ENCODE peak calls at places on chromosomes 3 and 15, in eight cellular contexts. E, C, Y, D, U, H, T and L are unnamed samples.
A peak's percentile ranks its signal among the peaks of the same experiment; 100 is the strongest.

GRCh38 chr3:187696036-187696435 is 6.3 kb downstream of the RTP2 start:
- DNase-seq in E (no peak), C (no peak), Y (no peak), D (no peak), U (no peak), H (no peak), T (no peak), L (no peak)

GRCh38 chr15:72599855-72600464 is 54.5 kb upstream of the GOLGA6B start:
- DNase-seq in E (peak; percentile 36), C (peak; percentile 34), Y (peak; percentile 68), D (peak; percentile 33), U (no peak), H (peak; percentile 59), T (peak; percentile 53), L (peak; percentile 63)

GRCh38 chr3:43995078-43995928 is 246.4 kb upstream of the TOPAZ1 start:
- DNase-seq in E (no peak), C (peak; percentile 40), Y (no peak), D (no peak), U (no peak), H (peak; percentile 43), T (peak; percentile 15), L (peak; percentile 46)

GRCh38 chr3:65503776-65504175 is 534.9 kb downstream of the MAGI1 start:
- DNase-seq in E (no peak), C (no peak), Y (no peak), D (no peak), U (no peak), H (no peak), T (peak; percentile 44), L (peak; percentile 64)

GRCh38 chr3:58418227-58418626 is 15.4 kb downstream of the PDHB start:
- DNase-seq in E (no peak), C (no peak), Y (no peak), D (no peak), U (no peak), H (no peak), T (no peak), L (no peak)

GRCh38 chr3:124916837-124917409 is 17.6 kb downstream of the MUC13 start:
- DNase-seq in E (no peak), C (no peak), Y (no peak), D (no peak), U (no peak), H (no peak), T (no peak), L (peak; percentile 6)

GRCh38 chr15:62431391-62431790 is 266.3 kb upstream of the C2CD4B start:
- DNase-seq in E (no peak), C (no peak), Y (no peak), D (no peak), U (no peak), H (no peak), T (no peak), L (no peak)

GRCh38 chr3:66431494-66431893 is 69.3 kb downstream of the LRIG1 start:
- DNase-seq in E (no peak), C (peak; percentile 5), Y (peak; percentile 95), D (no peak), U (no peak), H (peak; percentile 88), T (no peak), L (no peak)

GRCh38 chr3:106765342-106765741 is 611.9 kb upstream of the CCDC54 start:
- DNase-seq in E (no peak), C (peak; percentile 98), Y (peak; percentile 85), D (no peak), U (no peak), H (peak; percentile 65), T (peak; percentile 98), L (peak; percentile 97)

GRCh38 chr3:61903931-61904657 is 342.7 kb downstream of the PTPRG start:
- DNase-seq in E (peak; percentile 21), C (peak; percentile 57), Y (peak; percentile 37), D (no peak), U (no peak), H (peak; percentile 44), T (peak; percentile 59), L (peak; percentile 80)

GRCh38 chr15:100559330-100559729 is 30.6 kb upstream of the CERS3 start:
- DNase-seq in E (peak; percentile 32), C (peak; percentile 29), Y (peak; percentile 81), D (no peak), U (no peak), H (peak; percentile 78), T (peak; percentile 91), L (peak; percentile 93)

GRCh38 chr3:188220988-188221818 is 67.2 kb downstream of the LPP start:
- DNase-seq in E (no peak), C (peak; percentile 43), Y (peak; percentile 76), D (no peak), U (no peak), H (peak; percentile 80), T (peak; percentile 15), L (peak; percentile 49)

GRCh38 chr3:126098391-126098858 is 14.5 kb upstream of the SLC41A3 start:
- DNase-seq in E (no peak), C (no peak), Y (peak; percentile 41), D (no peak), U (no peak), H (no peak), T (no peak), L (no peak)

GRCh38 chr3:171811913-171812321 is 1.6 kb upstream of the PLD1 start:
- DNase-seq in E (no peak), C (peak; percentile 73), Y (peak; percentile 74), D (no peak), U (no peak), H (peak; percentile 83), T (peak; percentile 59), L (peak; percentile 79)

GRCh38 chr3:171809513-171810277 is 588 bp downstream of the PLD1 start:
- DNase-seq in E (peak; percentile 81), C (peak; percentile 83), Y (peak; percentile 95), D (peak; percentile 68), U (no peak), H (peak; percentile 97), T (peak; percentile 74), L (peak; percentile 88)

GRCh38 chr3:171812811-171813210 is 2.5 kb upstream of the PLD1 start:
- DNase-seq in E (no peak), C (no peak), Y (no peak), D (no peak), U (no peak), H (no peak), T (no peak), L (no peak)

GRCh38 chr3:171810278-171811058 is at the start of gene PLD1:
- DNase-seq in E (peak; percentile 92), C (peak; percentile 94), Y (peak; percentile 79), D (peak; percentile 89), U (no peak), H (peak; percentile 88), T (peak; percentile 67), L (peak; percentile 91)

DNA sequence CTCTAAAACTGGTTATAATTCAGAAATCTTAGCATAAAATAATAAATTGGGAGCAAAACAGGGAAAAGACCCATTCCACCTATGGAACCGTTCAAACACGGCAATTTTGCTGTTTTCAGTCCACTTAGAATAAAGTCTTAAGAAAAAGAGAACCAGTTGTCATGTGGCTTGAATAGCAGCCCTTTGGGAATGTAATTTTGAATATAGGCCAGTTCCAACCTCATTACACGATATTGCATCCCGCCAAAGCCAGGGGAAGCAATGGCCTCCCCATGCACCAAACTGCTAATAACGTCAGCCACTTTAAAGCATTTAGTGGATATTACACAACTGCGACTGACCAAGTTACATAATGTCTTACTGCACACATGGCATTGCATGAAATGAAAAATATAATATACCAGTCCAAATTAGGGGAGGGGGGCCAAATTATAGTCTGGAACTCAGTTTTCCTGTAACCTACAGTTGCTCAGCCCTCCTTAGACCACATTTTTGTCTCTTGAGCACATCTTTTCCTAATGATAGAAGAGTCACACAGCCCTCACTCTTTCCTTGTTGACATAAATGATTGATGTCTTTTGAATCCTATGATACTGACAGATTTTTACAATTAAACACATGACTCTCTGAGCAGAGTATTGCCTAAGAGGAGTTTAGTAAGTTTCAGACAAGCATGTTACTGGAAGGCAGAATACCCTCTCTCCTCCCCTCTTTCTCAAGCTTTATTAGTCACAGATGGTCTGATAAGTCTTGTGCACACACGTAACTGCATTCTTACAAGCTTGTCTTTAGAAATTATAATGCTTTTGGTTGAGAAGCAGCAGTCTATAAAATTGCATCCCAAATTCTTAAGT is 1.0 kb upstream of the PLD1 start:
- DNase-seq in E (no peak), C (peak; percentile 98), Y (peak; percentile 99), D (no peak), U (no peak), H (peak; percentile 100), T (peak; percentile 98), L (peak; percentile 99)
- H3K4me3 ChIP-seq in E (peak overlapping the region; percentile 69), C (peak overlapping the region; percentile 51), Y (peak overlapping the region; percentile 76), D (no peak overlapping the region), U (no peak overlapping the region), H (peak overlapping the region; percentile 72), T (peak overlapping the region; percentile 53), L (peak overlapping the region; percentile 67)

GRCh38 chr3:185825639-185826481 is 1.0 kb upstream of the IGF2BP2 start:
- DNase-seq in E (peak; percentile 75), C (peak; percentile 57), Y (peak; percentile 44), D (peak; percentile 59), U (no peak), H (peak; percentile 34), T (peak; percentile 48), L (peak; percentile 67)
- H3K4me3 ChIP-seq in E (peak overlapping the region; percentile 77), C (peak overlapping the region; percentile 68), Y (peak overlapping the region; percentile 84), D (no peak overlapping the region), U (no peak overlapping the region), H (peak overlapping the region; percentile 90), T (peak overlapping the region; percentile 85), L (peak overlapping the region; percentile 67)

GRCh38 chr3:39105687-39106063 is 1.8 kb downstream of the GORASP1 start:
- DNase-seq in E (no peak), C (no peak), Y (no peak), D (no peak), U (no peak), H (no peak), T (no peak), L (no peak)
- H3K4me3 ChIP-seq in E (no peak overlapping the region), C (no peak overlapping the region), Y (no peak overlapping the region), D (no peak overlapping the region), U (peak overlapping the region; percentile 91), H (peak overlapping the region; percentile 95), T (no peak overlapping the region), L (no peak overlapping the region)

DNA sequence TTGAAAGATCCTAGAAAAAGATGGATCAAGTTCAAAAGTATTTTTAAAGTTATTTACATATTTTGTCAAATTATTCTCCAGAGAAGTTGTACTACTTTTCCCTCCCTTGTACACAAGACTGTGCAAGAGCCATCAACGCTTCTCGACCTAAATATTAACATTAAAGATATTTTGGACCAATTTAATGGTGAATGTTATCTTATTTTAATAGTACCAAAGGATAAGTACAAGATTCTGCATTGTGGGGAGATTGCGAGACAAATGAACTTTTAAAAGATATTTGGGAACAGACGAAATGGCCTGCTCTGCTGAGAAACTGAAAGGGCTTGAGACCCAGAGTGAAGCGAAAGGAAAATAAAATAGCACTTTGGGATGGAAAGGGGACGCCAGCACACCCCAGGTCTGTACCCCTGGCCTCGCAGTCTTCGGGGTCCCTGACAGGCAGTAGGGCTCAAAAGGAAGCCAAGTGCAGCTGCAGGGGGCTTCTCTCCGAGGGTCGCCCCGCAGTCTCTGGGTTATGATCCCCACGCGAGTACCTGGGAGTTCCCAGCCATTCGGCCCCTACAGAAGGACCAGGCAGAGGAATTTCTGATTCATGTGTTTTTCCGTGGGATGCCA is 97.5 kb upstream of the VGLL3 start:
- DNase-seq in E (no peak), C (no peak), Y (no peak), D (no peak), U (no peak), H (peak; percentile 9), T (no peak), L (no peak)
- H3K4me3 ChIP-seq in E (peak overlapping the region; percentile 65), C (peak overlapping the region; percentile 37), Y (peak overlapping the region; percentile 45), D (no peak overlapping the region), U (peak overlapping the region; percentile 61), H (peak overlapping the region; percentile 76), T (peak overlapping the region; percentile 65), L (peak overlapping the region; percentile 58)

DNA sequence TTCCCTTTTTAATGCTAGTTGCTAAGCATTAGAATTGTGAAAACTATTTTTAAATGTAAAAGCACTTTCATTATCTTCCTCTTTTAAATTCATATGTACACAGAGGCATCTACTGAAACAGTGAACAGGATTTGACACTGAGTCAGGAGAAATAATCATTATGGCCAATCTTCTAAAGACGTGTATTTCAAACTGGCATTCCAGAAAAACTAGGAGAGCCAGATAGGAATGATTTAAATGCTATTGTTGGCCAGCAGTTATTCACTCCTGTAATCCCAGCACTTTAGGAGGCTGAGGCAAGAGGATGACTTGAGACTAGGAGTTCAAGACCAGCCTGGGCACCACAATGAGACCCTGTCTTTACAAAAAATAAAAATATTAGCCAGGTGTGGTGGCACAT is 67.6 kb upstream of the RAP2B start:
- DNase-seq in E (no peak), C (no peak), Y (no peak), D (no peak), U (no peak), H (peak; percentile 20), T (no peak), L (no peak)
- H3K4me3 ChIP-seq in E (no peak overlapping the region), C (no peak overlapping the region), Y (no peak overlapping the region), D (no peak overlapping the region), U (no peak overlapping the region), H (no peak overlapping the region), T (no peak overlapping the region), L (no peak overlapping the region)